ENCODE peak calls at places on chromosome 1, in five cellular contexts. H is caudate nucleus, O is omental fat pad, Y is fibroblast of villous mesenchyme, F is hypothalamus. Q is an unnamed sample.

GRCh38 chr1:33943978-33944377 is 80.1 kb downstream of the HMGB4 start:
- DNase-seq in H (no peak), O (no peak), Y (peak), F (no peak), Q (no peak)

GRCh38 chr1:91929246-91929645 is 20.0 kb upstream of the BRDT start:
- DNase-seq in H (no peak), O (no peak), Y (peak), F (no peak), Q (no peak)

GRCh38 chr1:182169203-182169602 is 107.7 kb upstream of the ZNF648 start:
- DNase-seq in H (no peak), O (no peak), Y (no peak), F (no peak), Q (no peak)

GRCh38 chr1:43267291-43267805 is 2.4 kb upstream of the TMEM125 start:
- DNase-seq in H (no peak), O (no peak), Y (peak), F (no peak), Q (peak)

GRCh38 chr1:178659789-178660208 is 65.2 kb upstream of the RALGPS2 start:
- DNase-seq in H (no peak), O (no peak), Y (no peak), F (no peak), Q (no peak)

GRCh38 chr1:63423649-63424048 is 56.2 kb downstream of the ALG6 start:
- DNase-seq in H (no peak), O (no peak), Y (no peak), F (no peak), Q (no peak)

GRCh38 chr1:92739669-92740524 is 45.0 kb downstream of the EVI5 start:
- DNase-seq in H (no peak), O (no peak), Y (peak), F (no peak), Q (no peak)

GRCh38 chr1:155989242-155989991 is 11.1 kb upstream of the ARHGEF2 start:
- DNase-seq in H (peak), O (peak), Y (peak), F (peak), Q (peak)

GRCh38 chr1:180563013-180563827 is 4.5 kb downstream of the OVAAL start:
- DNase-seq in H (no peak), O (no peak), Y (peak), F (no peak), Q (peak)

GRCh38 chr1:9031484-9032259 is 5.4 kb upstream of the SLC2A7 start:
- DNase-seq in H (no peak), O (no peak), Y (no peak), F (no peak), Q (no peak)

GRCh38 chr1:25695066-25695990 is 78.7 kb downstream of the MAN1C1 start:
- DNase-seq in H (no peak), O (peak), Y (peak), F (peak), Q (peak)